ENCODE peak calls at places on chromosome 18, in eight cellular contexts. One of them, this sample, is unnamed.

GRCh38 chr18:38038242-38038641 is 472.6 kb upstream of the CELF4 start:
- DNase-seq in tibial artery: no peak
- DNase-seq in stomach: no peak
- DNase-seq in effector memory CD4-positive, alpha-beta T cell: no peak
- DNase-seq in mammary epithelial cell: peak
- DNase-seq in lower lobe of right lung: no peak
- DNase-seq in IMR-90: no peak
- DNase-seq in Peyer's patch: no peak
- DNase-seq in this sample: no peak

GRCh38 chr18:30675905-30676620 is 366.5 kb downstream of the DSC3 start:
- DNase-seq in tibial artery: no peak
- DNase-seq in stomach: no peak
- DNase-seq in effector memory CD4-positive, alpha-beta T cell: no peak
- DNase-seq in Peyer's patch: no peak
- DNase-seq in IMR-90: no peak
- DNase-seq in mammary epithelial cell: no peak
- DNase-seq in lower lobe of right lung: no peak
- DNase-seq in this sample: no peak

GRCh38 chr18:29181151-29181901 is 1004.4 kb upstream of the CDH2 start:
- DNase-seq in mammary epithelial cell: peak
- DNase-seq in lower lobe of right lung: no peak
- DNase-seq in IMR-90: peak
- DNase-seq in tibial artery: peak
- DNase-seq in stomach: no peak
- DNase-seq in Peyer's patch: no peak
- DNase-seq in effector memory CD4-positive, alpha-beta T cell: no peak
- DNase-seq in this sample: no peak

GRCh38 chr18:6752200-6752873 is 22.8 kb downstream of the ARHGAP28 start:
- DNase-seq in IMR-90: peak
- DNase-seq in mammary epithelial cell: no peak
- DNase-seq in Peyer's patch: no peak
- DNase-seq in lower lobe of right lung: no peak
- DNase-seq in effector memory CD4-positive, alpha-beta T cell: no peak
- DNase-seq in stomach: no peak
- DNase-seq in tibial artery: no peak
- DNase-seq in this sample: no peak

GRCh38 chr18:72866901-72867701 is 686 bp downstream of the NETO1 start:
- DNase-seq in mammary epithelial cell: peak
- DNase-seq in lower lobe of right lung: no peak
- DNase-seq in tibial artery: no peak
- DNase-seq in Peyer's patch: no peak
- DNase-seq in stomach: no peak
- DNase-seq in IMR-90: no peak
- DNase-seq in effector memory CD4-positive, alpha-beta T cell: no peak
- DNase-seq in this sample: peak

GRCh38 chr18:76498064-76498463 is 3.0 kb upstream of the ZNF516 start:
- DNase-seq in IMR-90: no peak
- DNase-seq in mammary epithelial cell: no peak
- DNase-seq in tibial artery: no peak
- DNase-seq in stomach: no peak
- DNase-seq in lower lobe of right lung: no peak
- DNase-seq in effector memory CD4-positive, alpha-beta T cell: no peak
- DNase-seq in Peyer's patch: no peak
- DNase-seq in this sample: no peak

GRCh38 chr18:59787998-59788875 is 91.0 kb upstream of the CCBE1 start:
- DNase-seq in Peyer's patch: no peak
- DNase-seq in tibial artery: no peak
- DNase-seq in mammary epithelial cell: peak
- DNase-seq in IMR-90: peak
- DNase-seq in effector memory CD4-positive, alpha-beta T cell: no peak
- DNase-seq in lower lobe of right lung: no peak
- DNase-seq in stomach: no peak
- DNase-seq in this sample: peak

GRCh38 chr18:54382733-54383252 is 25.1 kb downstream of the C18orf54 start:
- DNase-seq in effector memory CD4-positive, alpha-beta T cell: no peak
- DNase-seq in IMR-90: no peak
- DNase-seq in lower lobe of right lung: no peak
- DNase-seq in Peyer's patch: no peak
- DNase-seq in mammary epithelial cell: no peak
- DNase-seq in tibial artery: no peak
- DNase-seq in stomach: no peak
- DNase-seq in this sample: no peak

GRCh38 chr18:44548291-44549221 is 132.1 kb upstream of the SETBP1 start:
- DNase-seq in mammary epithelial cell: peak
- DNase-seq in effector memory CD4-positive, alpha-beta T cell: no peak
- DNase-seq in Peyer's patch: no peak
- DNase-seq in lower lobe of right lung: no peak
- DNase-seq in stomach: no peak
- DNase-seq in tibial artery: no peak
- DNase-seq in IMR-90: no peak
- DNase-seq in this sample: no peak

DNA sequence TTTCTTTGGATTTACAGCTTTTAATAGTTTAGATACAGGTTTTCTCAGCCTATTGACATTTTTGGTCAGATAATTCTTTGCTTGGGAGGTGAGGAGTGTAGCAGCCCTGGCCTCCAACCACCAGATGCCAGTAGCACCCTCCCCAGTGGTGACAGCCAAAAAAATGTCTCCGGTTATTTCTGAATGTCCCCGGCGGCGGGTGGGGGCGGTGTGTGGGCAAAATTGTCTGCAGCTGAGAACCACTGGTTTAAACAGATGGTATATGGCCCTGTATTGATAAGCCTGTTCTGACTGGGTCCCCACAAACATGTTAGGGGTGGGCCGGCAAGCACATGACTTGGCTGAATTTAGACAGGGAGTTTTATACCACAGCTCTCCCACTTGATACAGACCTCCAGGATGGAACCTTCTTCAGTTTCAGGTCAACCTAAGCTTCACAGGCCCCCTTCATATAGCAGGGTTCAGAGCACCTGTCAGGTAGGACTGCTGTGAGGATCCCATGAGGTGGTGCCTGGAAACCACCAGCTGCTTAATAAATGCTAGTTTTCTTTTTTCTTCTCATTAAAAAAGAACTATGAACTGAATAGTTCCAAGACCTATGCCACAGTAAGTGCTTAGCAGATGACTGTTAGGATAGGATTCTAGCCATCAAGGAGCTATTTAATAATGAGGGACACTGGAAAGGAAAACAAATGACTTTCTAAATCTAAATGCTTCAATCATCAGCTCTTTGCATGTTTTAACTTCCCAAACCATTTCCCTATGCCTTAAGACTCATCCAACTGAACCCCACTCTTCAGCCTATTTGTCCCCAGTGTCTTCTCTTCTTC is 18.1 kb downstream of the LPIN2 start:
- DNase-seq in effector memory CD4-positive, alpha-beta T cell: peak
- DNase-seq in tibial artery: no peak
- DNase-seq in IMR-90: no peak
- DNase-seq in Peyer's patch: no peak
- DNase-seq in stomach: no peak
- DNase-seq in lower lobe of right lung: no peak
- DNase-seq in mammary epithelial cell: no peak
- DNase-seq in this sample: no peak
- H3K27ac ChIP-seq in effector memory CD4-positive, alpha-beta T cell: peak
- H3K27ac ChIP-seq in tibial artery: peak
- H3K27ac ChIP-seq in IMR-90: no peak
- H3K27ac ChIP-seq in Peyer's patch: no peak
- H3K27ac ChIP-seq in stomach: peak
- H3K27ac ChIP-seq in lower lobe of right lung: peak
- H3K27ac ChIP-seq in mammary epithelial cell: no peak
- H3K27ac ChIP-seq in this sample: no peak

GRCh38 chr18:62017618-62018017 is 124.8 kb upstream of the RNF152 start:
- DNase-seq in tibial artery: no peak
- DNase-seq in IMR-90: no peak
- DNase-seq in lower lobe of right lung: no peak
- DNase-seq in effector memory CD4-positive, alpha-beta T cell: no peak
- DNase-seq in Peyer's patch: no peak
- DNase-seq in mammary epithelial cell: no peak
- DNase-seq in stomach: no peak
- DNase-seq in this sample: no peak
- H3K27ac ChIP-seq in tibial artery: peak
- H3K27ac ChIP-seq in IMR-90: peak
- H3K27ac ChIP-seq in lower lobe of right lung: peak
- H3K27ac ChIP-seq in effector memory CD4-positive, alpha-beta T cell: no peak
- H3K27ac ChIP-seq in Peyer's patch: no peak
- H3K27ac ChIP-seq in mammary epithelial cell: no peak
- H3K27ac ChIP-seq in stomach: peak
- H3K27ac ChIP-seq in this sample: no peak

GRCh38 chr18:79393181-79393598 is 2.5 kb upstream of the NFATC1 start:
- DNase-seq in lower lobe of right lung: no peak
- DNase-seq in stomach: no peak
- DNase-seq in mammary epithelial cell: no peak
- DNase-seq in tibial artery: no peak
- DNase-seq in effector memory CD4-positive, alpha-beta T cell: no peak
- DNase-seq in Peyer's patch: peak
- DNase-seq in IMR-90: no peak
- DNase-seq in this sample: no peak
- H3K27ac ChIP-seq in lower lobe of right lung: peak
- H3K27ac ChIP-seq in stomach: peak
- H3K27ac ChIP-seq in mammary epithelial cell: no peak
- H3K27ac ChIP-seq in tibial artery: peak
- H3K27ac ChIP-seq in effector memory CD4-positive, alpha-beta T cell: peak
- H3K27ac ChIP-seq in Peyer's patch: peak
- H3K27ac ChIP-seq in IMR-90: no peak
- H3K27ac ChIP-seq in this sample: peak

GRCh38 chr18:75226301-75226955 is 15.8 kb downstream of the TSHZ1 start:
- DNase-seq in effector memory CD4-positive, alpha-beta T cell: no peak
- DNase-seq in tibial artery: no peak
- DNase-seq in lower lobe of right lung: no peak
- DNase-seq in IMR-90: peak
- DNase-seq in mammary epithelial cell: no peak
- DNase-seq in stomach: no peak
- DNase-seq in Peyer's patch: no peak
- DNase-seq in this sample: no peak
- H3K27ac ChIP-seq in effector memory CD4-positive, alpha-beta T cell: no peak
- H3K27ac ChIP-seq in tibial artery: peak
- H3K27ac ChIP-seq in lower lobe of right lung: peak
- H3K27ac ChIP-seq in IMR-90: peak
- H3K27ac ChIP-seq in mammary epithelial cell: no peak
- H3K27ac ChIP-seq in stomach: peak
- H3K27ac ChIP-seq in Peyer's patch: peak
- H3K27ac ChIP-seq in this sample: no peak

GRCh38 chr18:75223687-75224347 is 13.2 kb downstream of the TSHZ1 start:
- DNase-seq in IMR-90: peak
- DNase-seq in tibial artery: no peak
- DNase-seq in mammary epithelial cell: no peak
- DNase-seq in effector memory CD4-positive, alpha-beta T cell: no peak
- DNase-seq in Peyer's patch: no peak
- DNase-seq in lower lobe of right lung: no peak
- DNase-seq in stomach: no peak
- DNase-seq in this sample: no peak

GRCh38 chr18:75228967-75229366 is 18.4 kb downstream of the TSHZ1 start:
- DNase-seq in Peyer's patch: no peak
- DNase-seq in mammary epithelial cell: no peak
- DNase-seq in stomach: no peak
- DNase-seq in IMR-90: no peak
- DNase-seq in tibial artery: no peak
- DNase-seq in effector memory CD4-positive, alpha-beta T cell: no peak
- DNase-seq in lower lobe of right lung: no peak
- DNase-seq in this sample: no peak

GRCh38 chr18:75227535-75227934 is 16.9 kb downstream of the TSHZ1 start:
- DNase-seq in effector memory CD4-positive, alpha-beta T cell: no peak
- DNase-seq in mammary epithelial cell: no peak
- DNase-seq in tibial artery: no peak
- DNase-seq in stomach: no peak
- DNase-seq in Peyer's patch: no peak
- DNase-seq in lower lobe of right lung: no peak
- DNase-seq in IMR-90: no peak
- DNase-seq in this sample: no peak

GRCh38 chr18:75229437-75229836 is 18.8 kb downstream of the TSHZ1 start:
- DNase-seq in effector memory CD4-positive, alpha-beta T cell: no peak
- DNase-seq in stomach: no peak
- DNase-seq in IMR-90: no peak
- DNase-seq in lower lobe of right lung: no peak
- DNase-seq in mammary epithelial cell: no peak
- DNase-seq in Peyer's patch: no peak
- DNase-seq in tibial artery: no peak
- DNase-seq in this sample: no peak

GRCh38 chr18:75226956-75227316 is 16.3 kb downstream of the TSHZ1 start:
- DNase-seq in lower lobe of right lung: no peak
- DNase-seq in tibial artery: no peak
- DNase-seq in mammary epithelial cell: no peak
- DNase-seq in effector memory CD4-positive, alpha-beta T cell: no peak
- DNase-seq in IMR-90: no peak
- DNase-seq in Peyer's patch: no peak
- DNase-seq in stomach: no peak
- DNase-seq in this sample: no peak
- H3K27ac ChIP-seq in lower lobe of right lung: peak
- H3K27ac ChIP-seq in tibial artery: peak
- H3K27ac ChIP-seq in mammary epithelial cell: no peak
- H3K27ac ChIP-seq in effector memory CD4-positive, alpha-beta T cell: no peak
- H3K27ac ChIP-seq in IMR-90: peak
- H3K27ac ChIP-seq in Peyer's patch: peak
- H3K27ac ChIP-seq in stomach: peak
- H3K27ac ChIP-seq in this sample: no peak

This sample was measured in RWPE1.